ENCODE peak calls at places on chromosomes 13 and 19, in seven cellular contexts. One of them, this sample, is unnamed.
A peak's percentile ranks its signal among the peaks of the same experiment; 100 is the strongest.

GRCh38 chr13:77930430-77930829 is 11.8 kb upstream of the EDNRB start:
- DNase-seq in H54: no peak
- DNase-seq in WTC11: no peak
- DNase-seq in ELF-1: no peak
- DNase-seq in cerebellum: no peak
- DNase-seq in Daoy: no peak
- DNase-seq in HL-60: no peak
- DNase-seq in this sample: no peak

GRCh38 chr13:101454767-101455166 is 2.3 kb downstream of the ITGBL1 start:
- DNase-seq in H54: no peak
- DNase-seq in WTC11: no peak
- DNase-seq in ELF-1: no peak
- DNase-seq in cerebellum: no peak
- DNase-seq in Daoy: no peak
- DNase-seq in HL-60: no peak
- DNase-seq in this sample: no peak

GRCh38 chr19:8526345-8527062 is 12.5 kb upstream of the ZNF414 start:
- DNase-seq in H54: peak; percentile 75
- DNase-seq in WTC11: peak; percentile 95
- DNase-seq in ELF-1: peak; percentile 94
- DNase-seq in cerebellum: peak; percentile 86
- DNase-seq in Daoy: peak; percentile 96
- DNase-seq in HL-60: no peak
- DNase-seq in this sample: peak; percentile 90

GRCh38 chr19:27846944-27847343 is 1366.0 kb downstream of the UQCRFS1 start:
- DNase-seq in H54: no peak
- DNase-seq in WTC11: no peak
- DNase-seq in ELF-1: no peak
- DNase-seq in cerebellum: no peak
- DNase-seq in Daoy: no peak
- DNase-seq in HL-60: no peak
- DNase-seq in this sample: no peak

GRCh38 chr13:42873081-42873480 is 91.7 kb downstream of the FAM216B start:
- DNase-seq in H54: no peak
- DNase-seq in WTC11: no peak
- DNase-seq in ELF-1: no peak
- DNase-seq in cerebellum: no peak
- DNase-seq in Daoy: no peak
- DNase-seq in HL-60: no peak
- DNase-seq in this sample: no peak

GRCh38 chr19:50695251-50696064 is 24.1 kb downstream of the SHANK1 start:
- DNase-seq in H54: no peak
- DNase-seq in WTC11: peak; percentile 61
- DNase-seq in ELF-1: no peak
- DNase-seq in cerebellum: peak; percentile 91
- DNase-seq in Daoy: peak; percentile 42
- DNase-seq in HL-60: no peak
- DNase-seq in this sample: peak; percentile 64

GRCh38 chr13:110713981-110714797 is 689 bp downstream of the ING1 start:
- DNase-seq in H54: peak; percentile 52
- DNase-seq in WTC11: peak; percentile 43
- DNase-seq in ELF-1: peak; percentile 23
- DNase-seq in cerebellum: peak; percentile 44
- DNase-seq in Daoy: peak; percentile 42
- DNase-seq in HL-60: no peak
- DNase-seq in this sample: no peak

GRCh38 chr19:14361824-14362223 is 19.4 kb upstream of the ADGRE5 start:
- DNase-seq in H54: no peak
- DNase-seq in WTC11: peak; percentile 63
- DNase-seq in ELF-1: peak; percentile 84
- DNase-seq in cerebellum: no peak
- DNase-seq in Daoy: no peak
- DNase-seq in HL-60: no peak
- DNase-seq in this sample: peak; percentile 63

GRCh38 chr13:100140441-100140840 is 51.5 kb downstream of the PCCA start:
- DNase-seq in H54: no peak
- DNase-seq in WTC11: no peak
- DNase-seq in ELF-1: no peak
- DNase-seq in cerebellum: no peak
- DNase-seq in Daoy: no peak
- DNase-seq in HL-60: no peak
- DNase-seq in this sample: no peak

GRCh38 chr13:112791662-112792440 is 102.0 kb downstream of the ATP11A start:
- DNase-seq in H54: no peak
- DNase-seq in WTC11: peak; percentile 17
- DNase-seq in ELF-1: no peak
- DNase-seq in cerebellum: no peak
- DNase-seq in Daoy: no peak
- DNase-seq in HL-60: no peak
- DNase-seq in this sample: no peak

GRCh38 chr19:40604647-40605200 is 3.6 kb downstream of the LTBP4 start:
- DNase-seq in H54: no peak
- DNase-seq in WTC11: no peak
- DNase-seq in ELF-1: peak; percentile 40
- DNase-seq in cerebellum: no peak
- DNase-seq in Daoy: peak; percentile 63
- DNase-seq in HL-60: no peak
- DNase-seq in this sample: no peak

GRCh38 chr19:33273881-33274662 is 28.3 kb downstream of the CEBPA start:
- DNase-seq in H54: no peak
- DNase-seq in WTC11: no peak
- DNase-seq in ELF-1: no peak
- DNase-seq in cerebellum: no peak
- DNase-seq in Daoy: peak; percentile 84
- DNase-seq in HL-60: peak; percentile 94
- DNase-seq in this sample: no peak

GRCh38 chr13:26062853-26063444 is 11.1 kb upstream of the SHISA2 start:
- DNase-seq in H54: no peak
- DNase-seq in WTC11: no peak
- DNase-seq in ELF-1: peak; percentile 18
- DNase-seq in cerebellum: peak; percentile 75
- DNase-seq in Daoy: peak; percentile 58
- DNase-seq in HL-60: peak; percentile 23
- DNase-seq in this sample: no peak

GRCh38 chr19:12155324-12155723 is 1.2 kb downstream of the ZNF625 start:
- DNase-seq in H54: no peak
- DNase-seq in WTC11: no peak
- DNase-seq in ELF-1: peak; percentile 10
- DNase-seq in cerebellum: no peak
- DNase-seq in Daoy: no peak
- DNase-seq in HL-60: no peak
- DNase-seq in this sample: no peak

GRCh38 chr13:60679928-60680693 is 283.1 kb downstream of the TDRD3 start:
- DNase-seq in H54: no peak
- DNase-seq in WTC11: no peak
- DNase-seq in ELF-1: no peak
- DNase-seq in cerebellum: no peak
- DNase-seq in Daoy: no peak
- DNase-seq in HL-60: no peak
- DNase-seq in this sample: no peak

GRCh38 chr19:29415507-29415906 is 110.3 kb upstream of the VSTM2B start:
- DNase-seq in H54: no peak
- DNase-seq in WTC11: peak; percentile 54
- DNase-seq in ELF-1: peak; percentile 50
- DNase-seq in cerebellum: no peak
- DNase-seq in Daoy: no peak
- DNase-seq in HL-60: no peak
- DNase-seq in this sample: no peak

GRCh38 chr13:99275093-99275469 is 16.9 kb upstream of the GPR18 start:
- DNase-seq in H54: peak; percentile 23
- DNase-seq in WTC11: no peak
- DNase-seq in ELF-1: no peak
- DNase-seq in cerebellum: peak; percentile 8
- DNase-seq in Daoy: peak; percentile 25
- DNase-seq in HL-60: no peak
- DNase-seq in this sample: no peak

GRCh38 chr13:45120967-45121366 is 657 bp downstream of the GTF2F2 start:
- DNase-seq in H54: no peak
- DNase-seq in WTC11: no peak
- DNase-seq in ELF-1: no peak
- DNase-seq in cerebellum: no peak
- DNase-seq in Daoy: no peak
- DNase-seq in HL-60: no peak
- DNase-seq in this sample: peak; percentile 19

GRCh38 chr13:23959231-23959862 is 62.0 kb upstream of the C1QTNF9B start:
- DNase-seq in H54: no peak
- DNase-seq in WTC11: no peak
- DNase-seq in ELF-1: no peak
- DNase-seq in cerebellum: no peak
- DNase-seq in Daoy: no peak
- DNase-seq in HL-60: no peak
- DNase-seq in this sample: no peak

GRCh38 chr19:49468746-49469447 is 5.1 kb upstream of the FLT3LG start:
- DNase-seq in H54: peak; percentile 74
- DNase-seq in WTC11: peak; percentile 85
- DNase-seq in ELF-1: peak; percentile 89
- DNase-seq in cerebellum: no peak
- DNase-seq in Daoy: peak; percentile 63
- DNase-seq in HL-60: no peak
- DNase-seq in this sample: peak; percentile 72

GRCh38 chr19:55537741-55538111 is 793 bp upstream of the SBK2 start:
- DNase-seq in H54: peak; percentile 95
- DNase-seq in WTC11: no peak
- DNase-seq in ELF-1: peak; percentile 62
- DNase-seq in cerebellum: no peak
- DNase-seq in Daoy: no peak
- DNase-seq in HL-60: no peak
- DNase-seq in this sample: no peak

GRCh38 chr13:52061587-52061986 is 37.1 kb downstream of the UTP14C start:
- DNase-seq in H54: no peak
- DNase-seq in WTC11: no peak
- DNase-seq in ELF-1: no peak
- DNase-seq in cerebellum: no peak
- DNase-seq in Daoy: no peak
- DNase-seq in HL-60: no peak
- DNase-seq in this sample: no peak

GRCh38 chr19:8241646-8242045 is 32.5 kb downstream of the CERS4 start:
- DNase-seq in H54: no peak
- DNase-seq in WTC11: no peak
- DNase-seq in ELF-1: no peak
- DNase-seq in cerebellum: no peak
- DNase-seq in Daoy: no peak
- DNase-seq in HL-60: no peak
- DNase-seq in this sample: no peak

GRCh38 chr19:51123381-51124186 is 1.1 kb upstream of the SIGLEC9 start:
- DNase-seq in H54: no peak
- DNase-seq in WTC11: no peak
- DNase-seq in ELF-1: no peak
- DNase-seq in cerebellum: no peak
- DNase-seq in Daoy: no peak
- DNase-seq in HL-60: peak; percentile 71
- DNase-seq in this sample: no peak

GRCh38 chr19:55418185-55418584 is 10.6 kb upstream of the UBE2S start:
- DNase-seq in H54: peak; percentile 95
- DNase-seq in WTC11: peak; percentile 71
- DNase-seq in ELF-1: peak; percentile 83
- DNase-seq in cerebellum: peak; percentile 59
- DNase-seq in Daoy: peak; percentile 78
- DNase-seq in HL-60: no peak
- DNase-seq in this sample: peak; percentile 86

GRCh38 chr19:4815426-4816387 is 15.8 kb downstream of the TICAM1 start:
- DNase-seq in H54: peak; percentile 70
- DNase-seq in WTC11: peak; percentile 86
- DNase-seq in ELF-1: peak; percentile 93
- DNase-seq in cerebellum: peak; percentile 99
- DNase-seq in Daoy: peak; percentile 96
- DNase-seq in HL-60: peak; percentile 94
- DNase-seq in this sample: peak; percentile 95

GRCh38 chr19:49107625-49108459 is 6.3 kb upstream of the LIN7B start:
- DNase-seq in H54: no peak
- DNase-seq in WTC11: no peak
- DNase-seq in ELF-1: no peak
- DNase-seq in cerebellum: no peak
- DNase-seq in Daoy: no peak
- DNase-seq in HL-60: no peak
- DNase-seq in this sample: no peak

GRCh38 chr13:75217949-75218348 is 264.0 kb downstream of the TBC1D4 start:
- DNase-seq in H54: no peak
- DNase-seq in WTC11: no peak
- DNase-seq in ELF-1: no peak
- DNase-seq in cerebellum: no peak
- DNase-seq in Daoy: peak; percentile 7
- DNase-seq in HL-60: no peak
- DNase-seq in this sample: no peak

GRCh38 chr13:96052655-96053002 is 572 bp downstream of the UGGT2 start:
- DNase-seq in H54: peak; percentile 30
- DNase-seq in WTC11: no peak
- DNase-seq in ELF-1: no peak
- DNase-seq in cerebellum: peak; percentile 21
- DNase-seq in Daoy: peak; percentile 32
- DNase-seq in HL-60: peak; percentile 45
- DNase-seq in this sample: no peak

GRCh38 chr13:46170687-46171086 is 11.3 kb downstream of the LCP1 start:
- DNase-seq in H54: no peak
- DNase-seq in WTC11: no peak
- DNase-seq in ELF-1: peak; percentile 7
- DNase-seq in cerebellum: no peak
- DNase-seq in Daoy: no peak
- DNase-seq in HL-60: peak; percentile 54
- DNase-seq in this sample: no peak

GRCh38 chr13:50910483-50910805 is 853 bp downstream of the RNASEH2B start:
- DNase-seq in H54: peak; percentile 10
- DNase-seq in WTC11: peak; percentile 44
- DNase-seq in ELF-1: no peak
- DNase-seq in cerebellum: peak; percentile 36
- DNase-seq in Daoy: peak; percentile 55
- DNase-seq in HL-60: no peak
- DNase-seq in this sample: no peak

GRCh38 chr19:5001547-5002131 is 32.7 kb downstream of the KDM4B start:
- DNase-seq in H54: peak; percentile 63
- DNase-seq in WTC11: peak; percentile 66
- DNase-seq in ELF-1: peak; percentile 68
- DNase-seq in cerebellum: no peak
- DNase-seq in Daoy: peak; percentile 61
- DNase-seq in HL-60: no peak
- DNase-seq in this sample: peak; percentile 86

GRCh38 chr13:33472446-33472845 is 186.9 kb upstream of the STARD13 start:
- DNase-seq in H54: no peak
- DNase-seq in WTC11: no peak
- DNase-seq in ELF-1: no peak
- DNase-seq in cerebellum: no peak
- DNase-seq in Daoy: no peak
- DNase-seq in HL-60: no peak
- DNase-seq in this sample: no peak

GRCh38 chr19:23882493-23882892 is 32.2 kb upstream of the ZNF726 start:
- DNase-seq in H54: no peak
- DNase-seq in WTC11: no peak
- DNase-seq in ELF-1: no peak
- DNase-seq in cerebellum: no peak
- DNase-seq in Daoy: no peak
- DNase-seq in HL-60: no peak
- DNase-seq in this sample: no peak

GRCh38 chr13:33751151-33751550 is 66.8 kb upstream of the RFC3 start:
- DNase-seq in H54: no peak
- DNase-seq in WTC11: no peak
- DNase-seq in ELF-1: no peak
- DNase-seq in cerebellum: no peak
- DNase-seq in Daoy: no peak
- DNase-seq in HL-60: no peak
- DNase-seq in this sample: no peak

GRCh38 chr19:2542341-2543069 is 66.6 kb downstream of the GADD45B start:
- DNase-seq in H54: no peak
- DNase-seq in WTC11: peak; percentile 38
- DNase-seq in ELF-1: peak; percentile 77
- DNase-seq in cerebellum: no peak
- DNase-seq in Daoy: peak; percentile 42
- DNase-seq in HL-60: no peak
- DNase-seq in this sample: no peak

GRCh38 chr19:29576761-29577661 is 29.1 kb upstream of the POP4 start:
- DNase-seq in H54: peak; percentile 27
- DNase-seq in WTC11: no peak
- DNase-seq in ELF-1: no peak
- DNase-seq in cerebellum: no peak
- DNase-seq in Daoy: peak; percentile 87
- DNase-seq in HL-60: no peak
- DNase-seq in this sample: no peak

This sample was measured in D341Med.